ENCODE peak calls at places on chromosomes 7 and 10, in six cellular contexts. One of them, this sample, is unnamed.
A peak's percentile ranks its signal among the peaks of the same experiment; 100 is the strongest.

GRCh38 chr7:32164341-32164996 is 94.3 kb upstream of the PDE1C start:
- DNase-seq in colonic mucosa: no peak
- DNase-seq in kidney epithelial cell: no peak
- DNase-seq in choroid plexus epithelial cell: peak; percentile 76
- DNase-seq in fibroblast of lung: peak; percentile 86
- DNase-seq in cardiac fibroblast: peak; percentile 77
- DNase-seq in this sample: peak; percentile 66

GRCh38 chr7:50621206-50621605 is 56.0 kb upstream of the DDC start:
- DNase-seq in choroid plexus epithelial cell: no peak
- DNase-seq in kidney epithelial cell: no peak
- DNase-seq in fibroblast of lung: no peak
- DNase-seq in colonic mucosa: no peak
- DNase-seq in cardiac fibroblast: no peak
- DNase-seq in this sample: no peak

GRCh38 chr7:24721378-24722030 is 35.8 kb downstream of the GSDME start:
- DNase-seq in kidney epithelial cell: no peak
- DNase-seq in colonic mucosa: no peak
- DNase-seq in choroid plexus epithelial cell: no peak
- DNase-seq in cardiac fibroblast: no peak
- DNase-seq in fibroblast of lung: no peak
- DNase-seq in this sample: no peak

GRCh38 chr10:689433-690226 is at the start of gene DIP2C:
- DNase-seq in fibroblast of lung: peak; percentile 80
- DNase-seq in cardiac fibroblast: peak; percentile 91
- DNase-seq in colonic mucosa: peak; percentile 44
- DNase-seq in kidney epithelial cell: no peak
- DNase-seq in choroid plexus epithelial cell: peak; percentile 78
- DNase-seq in this sample: peak; percentile 73

GRCh38 chr7:44308741-44309270 is 16.6 kb downstream of the CAMK2B start:
- DNase-seq in colonic mucosa: peak; percentile 12
- DNase-seq in cardiac fibroblast: no peak
- DNase-seq in fibroblast of lung: no peak
- DNase-seq in choroid plexus epithelial cell: no peak
- DNase-seq in kidney epithelial cell: no peak
- DNase-seq in this sample: no peak

GRCh38 chr7:11203224-11203623 is 229.6 kb downstream of the PHF14 start:
- DNase-seq in colonic mucosa: no peak
- DNase-seq in choroid plexus epithelial cell: no peak
- DNase-seq in fibroblast of lung: no peak
- DNase-seq in kidney epithelial cell: no peak
- DNase-seq in cardiac fibroblast: no peak
- DNase-seq in this sample: no peak

GRCh38 chr7:4712371-4713182 is 30.5 kb downstream of the FOXK1 start:
- DNase-seq in fibroblast of lung: peak; percentile 42
- DNase-seq in choroid plexus epithelial cell: peak; percentile 65
- DNase-seq in kidney epithelial cell: no peak
- DNase-seq in colonic mucosa: peak; percentile 35
- DNase-seq in cardiac fibroblast: no peak
- DNase-seq in this sample: peak; percentile 83

GRCh38 chr7:32059289-32060045 is 10.7 kb downstream of the PDE1C start:
- DNase-seq in fibroblast of lung: peak; percentile 84
- DNase-seq in kidney epithelial cell: no peak
- DNase-seq in choroid plexus epithelial cell: peak; percentile 8
- DNase-seq in cardiac fibroblast: no peak
- DNase-seq in colonic mucosa: no peak
- DNase-seq in this sample: peak; percentile 3

GRCh38 chr7:12422449-12423320 is 19.0 kb upstream of the VWDE start:
- DNase-seq in fibroblast of lung: peak; percentile 16
- DNase-seq in kidney epithelial cell: no peak
- DNase-seq in colonic mucosa: no peak
- DNase-seq in cardiac fibroblast: no peak
- DNase-seq in choroid plexus epithelial cell: peak; percentile 41
- DNase-seq in this sample: peak; percentile 54

GRCh38 chr7:39754326-39755120 is 131.2 kb downstream of the RALA start:
- DNase-seq in colonic mucosa: no peak
- DNase-seq in cardiac fibroblast: peak; percentile 38
- DNase-seq in fibroblast of lung: peak; percentile 82
- DNase-seq in choroid plexus epithelial cell: peak; percentile 42
- DNase-seq in kidney epithelial cell: peak; percentile 71
- DNase-seq in this sample: peak; percentile 63

GRCh38 chr7:73904219-73905136 is 43.5 kb downstream of the TMEM270 start:
- DNase-seq in colonic mucosa: no peak
- DNase-seq in cardiac fibroblast: peak; percentile 35
- DNase-seq in choroid plexus epithelial cell: no peak
- DNase-seq in fibroblast of lung: peak; percentile 56
- DNase-seq in kidney epithelial cell: no peak
- DNase-seq in this sample: peak; percentile 28

GRCh38 chr10:21318768-21319167 is 206.7 kb downstream of the SKIDA1 start:
- DNase-seq in fibroblast of lung: peak; percentile 37
- DNase-seq in kidney epithelial cell: no peak
- DNase-seq in cardiac fibroblast: peak; percentile 45
- DNase-seq in colonic mucosa: no peak
- DNase-seq in choroid plexus epithelial cell: no peak
- DNase-seq in this sample: peak; percentile 58

GRCh38 chr10:121804460-121804859 is 123.4 kb downstream of the ATE1 start:
- DNase-seq in choroid plexus epithelial cell: peak; percentile 70
- DNase-seq in fibroblast of lung: peak; percentile 90
- DNase-seq in colonic mucosa: no peak
- DNase-seq in cardiac fibroblast: peak; percentile 66
- DNase-seq in kidney epithelial cell: no peak
- DNase-seq in this sample: peak; percentile 71

GRCh38 chr10:114042895-114043531 is 653 bp upstream of the ADRB1 start:
- DNase-seq in colonic mucosa: no peak
- DNase-seq in fibroblast of lung: peak; percentile 45
- DNase-seq in cardiac fibroblast: no peak
- DNase-seq in choroid plexus epithelial cell: peak; percentile 63
- DNase-seq in kidney epithelial cell: no peak
- DNase-seq in this sample: peak; percentile 62

DNA sequence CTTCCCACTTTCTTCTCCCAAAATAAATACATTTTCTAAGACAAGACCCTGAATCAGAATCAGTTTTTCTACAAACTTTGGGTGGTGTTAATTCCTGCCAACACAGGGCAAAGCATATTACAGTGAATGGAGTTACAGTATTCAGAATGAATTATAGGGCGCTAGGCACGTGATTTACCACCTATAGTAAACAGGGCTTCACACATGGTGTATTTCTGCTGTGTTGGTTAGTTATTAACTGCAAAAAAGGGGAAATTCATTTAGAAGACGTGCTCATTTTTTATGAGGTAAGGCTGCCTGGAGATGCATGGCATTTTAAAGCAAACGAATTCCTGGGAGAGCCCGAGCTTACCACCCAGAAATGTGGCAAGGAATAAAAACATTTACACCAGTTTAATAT is 393.8 kb downstream of the LRMDA start:
- DNase-seq in colonic mucosa: no peak
- DNase-seq in choroid plexus epithelial cell: no peak
- DNase-seq in kidney epithelial cell: no peak
- DNase-seq in cardiac fibroblast: no peak
- DNase-seq in fibroblast of lung: no peak
- DNase-seq in this sample: no peak
- TF ChIP-seq CTCF in colonic mucosa: no peak
- TF ChIP-seq CTCF in choroid plexus epithelial cell: no peak
- TF ChIP-seq CTCF in kidney epithelial cell: no peak
- TF ChIP-seq CTCF in cardiac fibroblast: no peak
- TF ChIP-seq CTCF in fibroblast of lung: no peak
- TF ChIP-seq CTCF in this sample: no peak

GRCh38 chr10:70223728-70224127 is 9.5 kb downstream of the PPA1 start:
- DNase-seq in kidney epithelial cell: no peak
- DNase-seq in colonic mucosa: no peak
- DNase-seq in choroid plexus epithelial cell: no peak
- DNase-seq in cardiac fibroblast: peak; percentile 32
- DNase-seq in fibroblast of lung: peak; percentile 25
- DNase-seq in this sample: peak; percentile 67

GRCh38 chr10:70232859-70233108 is 445 bp downstream of the PPA1 start:
- DNase-seq in choroid plexus epithelial cell: no peak
- DNase-seq in fibroblast of lung: no peak
- DNase-seq in colonic mucosa: no peak
- DNase-seq in cardiac fibroblast: no peak
- DNase-seq in kidney epithelial cell: no peak
- DNase-seq in this sample: no peak

GRCh38 chr10:70227548-70228320 is 5.5 kb downstream of the PPA1 start:
- DNase-seq in fibroblast of lung: no peak
- DNase-seq in choroid plexus epithelial cell: no peak
- DNase-seq in colonic mucosa: peak; percentile 81
- DNase-seq in kidney epithelial cell: no peak
- DNase-seq in cardiac fibroblast: no peak
- DNase-seq in this sample: no peak

GRCh38 chr10:70232155-70232858 is 922 bp downstream of the PPA1 start:
- DNase-seq in cardiac fibroblast: peak; percentile 55
- DNase-seq in choroid plexus epithelial cell: peak; percentile 57
- DNase-seq in fibroblast of lung: peak; percentile 57
- DNase-seq in colonic mucosa: peak; percentile 83
- DNase-seq in kidney epithelial cell: peak; percentile 44
- DNase-seq in this sample: no peak

GRCh38 chr10:70228503-70228902 is 4.7 kb downstream of the PPA1 start:
- DNase-seq in fibroblast of lung: no peak
- DNase-seq in kidney epithelial cell: no peak
- DNase-seq in choroid plexus epithelial cell: no peak
- DNase-seq in cardiac fibroblast: no peak
- DNase-seq in colonic mucosa: no peak
- DNase-seq in this sample: no peak
- H3K4me3 ChIP-seq in fibroblast of lung: no peak overlapping the region
- H3K4me3 ChIP-seq in kidney epithelial cell: no peak overlapping the region
- H3K4me3 ChIP-seq in choroid plexus epithelial cell: no peak overlapping the region
- H3K4me3 ChIP-seq in cardiac fibroblast: no peak overlapping the region
- H3K4me3 ChIP-seq in colonic mucosa: no peak overlapping the region
- H3K4me3 ChIP-seq in this sample: no peak overlapping the region

GRCh38 chr10:88273567-88273966 is 309.6 kb downstream of the RNLS start:
- DNase-seq in cardiac fibroblast: no peak
- DNase-seq in kidney epithelial cell: no peak
- DNase-seq in fibroblast of lung: no peak
- DNase-seq in colonic mucosa: no peak
- DNase-seq in choroid plexus epithelial cell: no peak
- DNase-seq in this sample: no peak

GRCh38 chr10:88281592-88282268 is 301.4 kb downstream of the RNLS start:
- DNase-seq in cardiac fibroblast: peak; percentile 78
- DNase-seq in colonic mucosa: no peak
- DNase-seq in choroid plexus epithelial cell: peak; percentile 84
- DNase-seq in fibroblast of lung: peak; percentile 90
- DNase-seq in kidney epithelial cell: peak; percentile 64
- DNase-seq in this sample: peak; percentile 80

GRCh38 chr10:88282876-88283275 is 300.2 kb downstream of the RNLS start:
- DNase-seq in cardiac fibroblast: peak; percentile 11
- DNase-seq in choroid plexus epithelial cell: no peak
- DNase-seq in colonic mucosa: no peak
- DNase-seq in kidney epithelial cell: no peak
- DNase-seq in fibroblast of lung: no peak
- DNase-seq in this sample: no peak

GRCh38 chr10:88280518-88280917 is 302.6 kb downstream of the RNLS start:
- DNase-seq in choroid plexus epithelial cell: no peak
- DNase-seq in kidney epithelial cell: no peak
- DNase-seq in cardiac fibroblast: no peak
- DNase-seq in colonic mucosa: no peak
- DNase-seq in fibroblast of lung: no peak
- DNase-seq in this sample: no peak

GRCh38 chr10:88278912-88279311 is 304.2 kb downstream of the RNLS start:
- DNase-seq in kidney epithelial cell: no peak
- DNase-seq in colonic mucosa: no peak
- DNase-seq in choroid plexus epithelial cell: peak; percentile 50
- DNase-seq in cardiac fibroblast: no peak
- DNase-seq in fibroblast of lung: peak; percentile 74
- DNase-seq in this sample: no peak
- TF ChIP-seq CTCF in kidney epithelial cell: no peak
- TF ChIP-seq CTCF in colonic mucosa: no peak
- TF ChIP-seq CTCF in choroid plexus epithelial cell: no peak
- TF ChIP-seq CTCF in cardiac fibroblast: no peak
- TF ChIP-seq CTCF in fibroblast of lung: no peak
- TF ChIP-seq CTCF in this sample: no peak

GRCh38 chr7:111092406-111093160 is 1.7 kb downstream of the LRRN3 start:
- DNase-seq in colonic mucosa: no peak
- DNase-seq in fibroblast of lung: no peak
- DNase-seq in choroid plexus epithelial cell: no peak
- DNase-seq in cardiac fibroblast: no peak
- DNase-seq in kidney epithelial cell: no peak
- DNase-seq in this sample: no peak

GRCh38 chr7:111096997-111097396 is 6.1 kb downstream of the LRRN3 start:
- DNase-seq in fibroblast of lung: no peak
- DNase-seq in choroid plexus epithelial cell: no peak
- DNase-seq in cardiac fibroblast: no peak
- DNase-seq in kidney epithelial cell: no peak
- DNase-seq in colonic mucosa: no peak
- DNase-seq in this sample: no peak

GRCh38 chr7:111091623-111092370 is 870 bp downstream of the LRRN3 start:
- DNase-seq in cardiac fibroblast: no peak
- DNase-seq in colonic mucosa: no peak
- DNase-seq in fibroblast of lung: no peak
- DNase-seq in kidney epithelial cell: no peak
- DNase-seq in choroid plexus epithelial cell: no peak
- DNase-seq in this sample: no peak

GRCh38 chr7:111090834-111091233 is at the start of gene LRRN3:
- DNase-seq in kidney epithelial cell: no peak
- DNase-seq in cardiac fibroblast: peak; percentile 60
- DNase-seq in colonic mucosa: no peak
- DNase-seq in fibroblast of lung: peak; percentile 75
- DNase-seq in choroid plexus epithelial cell: peak; percentile 89
- DNase-seq in this sample: peak; percentile 30

GRCh38 chr7:111094387-111094786 is 3.5 kb downstream of the LRRN3 start:
- DNase-seq in colonic mucosa: no peak
- DNase-seq in cardiac fibroblast: no peak
- DNase-seq in choroid plexus epithelial cell: no peak
- DNase-seq in kidney epithelial cell: no peak
- DNase-seq in fibroblast of lung: no peak
- DNase-seq in this sample: no peak
- H3K4me3 ChIP-seq in colonic mucosa: no peak overlapping the region
- H3K4me3 ChIP-seq in cardiac fibroblast: no peak overlapping the region
- H3K4me3 ChIP-seq in choroid plexus epithelial cell: no peak overlapping the region
- H3K4me3 ChIP-seq in kidney epithelial cell: no peak overlapping the region
- H3K4me3 ChIP-seq in fibroblast of lung: no peak overlapping the region
- H3K4me3 ChIP-seq in this sample: no peak overlapping the region

GRCh38 chr10:126504761-126505112 is 116.5 kb upstream of the ADAM12 start:
- DNase-seq in colonic mucosa: no peak
- DNase-seq in cardiac fibroblast: no peak
- DNase-seq in kidney epithelial cell: no peak
- DNase-seq in choroid plexus epithelial cell: no peak
- DNase-seq in fibroblast of lung: no peak
- DNase-seq in this sample: no peak
- TF ChIP-seq CTCF in colonic mucosa: no peak
- TF ChIP-seq CTCF in cardiac fibroblast: no peak
- TF ChIP-seq CTCF in kidney epithelial cell: no peak
- TF ChIP-seq CTCF in choroid plexus epithelial cell: no peak
- TF ChIP-seq CTCF in fibroblast of lung: no peak
- TF ChIP-seq CTCF in this sample: no peak

DNA sequence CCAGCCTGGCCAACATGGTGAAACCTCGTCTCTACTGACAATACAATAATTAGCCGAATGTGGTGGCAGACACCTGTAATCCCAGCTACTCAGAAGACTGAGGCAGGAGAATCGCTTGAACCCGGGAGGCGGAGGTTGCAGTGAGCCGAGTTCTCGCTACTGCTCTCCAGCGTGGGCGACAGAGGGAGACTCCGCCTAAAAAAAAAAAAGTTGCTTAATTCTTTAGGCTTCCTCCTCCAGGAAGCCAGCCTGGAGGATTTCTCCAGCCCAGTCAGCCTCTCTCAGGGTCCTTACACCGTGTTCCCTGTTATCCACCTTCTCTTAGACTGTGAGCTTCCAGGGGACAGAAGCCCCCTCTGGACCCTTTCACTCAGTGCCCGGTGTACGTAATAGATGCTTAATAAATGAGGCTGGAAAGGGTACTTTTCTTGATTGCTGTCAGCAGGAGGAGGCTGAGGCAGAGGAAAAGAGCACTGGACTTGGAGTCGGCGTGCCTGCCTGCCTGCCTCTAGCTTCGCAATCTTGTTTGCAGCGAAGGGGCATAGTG is 16.4 kb upstream of the NODAL start:
- DNase-seq in colonic mucosa: no peak
- DNase-seq in choroid plexus epithelial cell: no peak
- DNase-seq in cardiac fibroblast: no peak
- DNase-seq in fibroblast of lung: no peak
- DNase-seq in kidney epithelial cell: no peak
- DNase-seq in this sample: no peak
- H3K4me3 ChIP-seq in colonic mucosa: no peak overlapping the region
- H3K4me3 ChIP-seq in choroid plexus epithelial cell: no peak overlapping the region
- H3K4me3 ChIP-seq in cardiac fibroblast: no peak overlapping the region
- H3K4me3 ChIP-seq in fibroblast of lung: peak overlapping the region; percentile 22
- H3K4me3 ChIP-seq in kidney epithelial cell: no peak overlapping the region
- H3K4me3 ChIP-seq in this sample: no peak overlapping the region

This sample was measured in foreskin fibroblast.